ENCODE peak calls at places on chromosomes 1 and 21, in four cellular contexts. O, L, N and M are unnamed samples.

GRCh38 chr21:43938751-43939442 is 73.2 kb upstream of the TRAPPC10 start:
- DNase-seq in O (peak; percentile 90), L (peak; percentile 68), N (peak; percentile 77), M (peak; percentile 99)

GRCh38 chr1:27436204-27437159 is 44.1 kb downstream of the GPR3 start:
- DNase-seq in O (peak; percentile 75), L (no peak), N (peak; percentile 62), M (peak; percentile 87)

GRCh38 chr1:6601865-6602668 is 602 bp downstream of the KLHL21 start:
- DNase-seq in O (no peak), L (peak; percentile 90), N (no peak), M (no peak)

GRCh38 chr1:35300376-35300775 is 31.9 kb downstream of the ZMYM4 start:
- DNase-seq in O (no peak), L (no peak), N (no peak), M (no peak)

GRCh38 chr1:185520188-185520935 is 203.3 kb upstream of the IVNS1ABP start:
- DNase-seq in O (no peak), L (no peak), N (peak; percentile 6), M (no peak)

GRCh38 chr1:231172411-231172810 is 10.6 kb downstream of the TRIM67 start:
- DNase-seq in O (no peak), L (no peak), N (no peak), M (no peak)

GRCh38 chr1:224523676-224524075 is 89.1 kb upstream of the WDR26 start:
- DNase-seq in O (no peak), L (no peak), N (no peak), M (no peak)

GRCh38 chr1:11628767-11629166 is 25.5 kb downstream of the FBXO2 start:
- DNase-seq in O (no peak), L (no peak), N (no peak), M (peak; percentile 43)

GRCh38 chr1:110155878-110156522 is 5.7 kb downstream of the SLC6A17 start:
- DNase-seq in O (peak; percentile 89), L (no peak), N (peak; percentile 67), M (peak; percentile 96)

GRCh38 chr1:24554714-24555113 is 1.2 kb upstream of the NCMAP start:
- DNase-seq in O (no peak), L (no peak), N (no peak), M (no peak)

GRCh38 chr1:222757673-222758268 is 20.8 kb downstream of the FAM177B start:
- DNase-seq in O (no peak), L (no peak), N (peak; percentile 45), M (no peak)

GRCh38 chr1:9228589-9228988 is 6.0 kb upstream of the H6PD start:
- DNase-seq in O (no peak), L (no peak), N (no peak), M (no peak)

GRCh38 chr1:2554621-2555387 is 1.4 kb upstream of the TNFRSF14 start:
- DNase-seq in O (no peak), L (no peak), N (no peak), M (peak; percentile 93)

GRCh38 chr21:43803558-43804300 is 14.4 kb downstream of the RRP1 start:
- DNase-seq in O (no peak), L (no peak), N (no peak), M (no peak)

GRCh38 chr1:41619511-41620364 is 135.3 kb upstream of the EDN2 start:
- DNase-seq in O (no peak), L (no peak), N (no peak), M (no peak)

GRCh38 chr1:93878501-93878888 is 511 bp downstream of the DNTTIP2 start:
- DNase-seq in O (peak; percentile 59), L (no peak), N (peak; percentile 7), M (peak; percentile 18)

GRCh38 chr21:31416465-31416864 is 72.4 kb upstream of the TIAM1 start:
- DNase-seq in O (no peak), L (no peak), N (peak; percentile 31), M (no peak)

GRCh38 chr21:45302082-45303061 is 14.7 kb upstream of the POFUT2 start:
- DNase-seq in O (no peak), L (no peak), N (peak; percentile 62), M (no peak)

GRCh38 chr21:24197956-24198355 is 1409.3 kb downstream of the MRPL39 start:
- DNase-seq in O (no peak), L (no peak), N (no peak), M (no peak)

GRCh38 chr21:42369821-42370220 is 3.5 kb upstream of the TFF1 start:
- DNase-seq in O (no peak), L (no peak), N (no peak), M (no peak)

GRCh38 chr21:31346256-31346821 is 2.3 kb upstream of the TIAM1 start:
- DNase-seq in O (no peak), L (no peak), N (no peak), M (no peak)

GRCh38 chr21:15015622-15016471 is 49.0 kb downstream of the NRIP1 start:
- DNase-seq in O (peak; percentile 69), L (no peak), N (peak; percentile 43), M (peak; percentile 63)

GRCh38 chr1:111234866-111235265 is 7.4 kb downstream of the CHI3L2 start:
- DNase-seq in O (peak; percentile 37), L (no peak), N (no peak), M (peak; percentile 91)

GRCh38 chr1:16183157-16183556 is 27.3 kb upstream of the EPHA2 start:
- DNase-seq in O (peak; percentile 88), L (no peak), N (peak; percentile 82), M (peak; percentile 96)

GRCh38 chr1:76073471-76073870 is 1.1 kb upstream of the ST6GALNAC3 start:
- DNase-seq in O (peak; percentile 25), L (no peak), N (peak; percentile 68), M (peak; percentile 67)

GRCh38 chr21:32346951-32347350 is 45.9 kb downstream of the URB1 start:
- DNase-seq in O (no peak), L (no peak), N (no peak), M (no peak)

GRCh38 chr21:17602874-17603273 is 9.8 kb downstream of the BTG3 start:
- DNase-seq in O (no peak), L (no peak), N (peak; percentile 38), M (no peak)

GRCh38 chr1:32199717-32200072 is 700 bp upstream of the CCDC28B start:
- DNase-seq in O (peak; percentile 36), L (peak; percentile 86), N (peak; percentile 29), M (peak; percentile 45)

GRCh38 chr21:39882186-39882882 is 15.1 kb downstream of the PCP4 start:
- DNase-seq in O (no peak), L (peak; percentile 57), N (no peak), M (no peak)

GRCh38 chr1:21927531-21928237 is 9.4 kb downstream of the HSPG2 start:
- DNase-seq in O (peak; percentile 79), L (no peak), N (peak; percentile 53), M (peak; percentile 94)

GRCh38 chr1:53180951-53181350 is 15.7 kb upstream of the CPT2 start:
- DNase-seq in O (no peak), L (no peak), N (no peak), M (no peak)

GRCh38 chr1:64403331-64403730 is 66.6 kb upstream of the CACHD1 start:
- DNase-seq in O (peak; percentile 39), L (no peak), N (no peak), M (no peak)

GRCh38 chr1:156524985-156525590 is 24.5 kb upstream of the MEF2D start:
- DNase-seq in O (no peak), L (no peak), N (no peak), M (no peak)

GRCh38 chr1:26861889-26862371 is 1.0 kb upstream of the SFN start:
- DNase-seq in O (no peak), L (no peak), N (no peak), M (peak; percentile 92)

GRCh38 chr1:152112101-152112884 is 3.0 kb downstream of the TCHH start:
- DNase-seq in O (peak; percentile 15), L (no peak), N (peak; percentile 22), M (no peak)

GRCh38 chr1:32501865-32502264 is 37.0 kb downstream of the ZBTB8B start:
- DNase-seq in O (no peak), L (no peak), N (peak; percentile 58), M (no peak)

GRCh38 chr1:46197551-46198025 is 646 bp downstream of the POMGNT1 start:
- DNase-seq in O (no peak), L (no peak), N (no peak), M (peak; percentile 89)

GRCh38 chr1:162904579-162904978 is 43.6 kb upstream of the CCDC190 start:
- DNase-seq in O (no peak), L (no peak), N (no peak), M (no peak)

GRCh38 chr1:204503122-204503912 is 8.7 kb upstream of the PIK3C2B start:
- DNase-seq in O (peak; percentile 40), L (peak; percentile 78), N (peak; percentile 86), M (no peak)

GRCh38 chr1:221726331-221726692 is 15.6 kb downstream of the DUSP10 start:
- DNase-seq in O (no peak), L (no peak), N (no peak), M (no peak)